ENCODE peak calls at places on chromosomes 7 and 10, in nine cellular contexts. Y is GM12865, W is IMR-90, M is dorsolateral prefrontal cortex, U is fibroblast of lung, A is cardiac fibroblast, X is endothelial cell, O is pancreas, S is foreskin keratinocyte. E is an unnamed sample.

GRCh38 chr10:107919626-107920235 is 755.2 kb upstream of the SORCS1 start:
- DNase-seq in X (no peak), O (no peak), W (no peak), A (no peak), U (no peak), S (no peak), Y (no peak), M (no peak), E (no peak)

GRCh38 chr10:92110039-92110794 is 180.7 kb downstream of the CPEB3 start:
- DNase-seq in S (no peak), X (no peak), W (peak), Y (no peak), M (no peak), O (no peak), U (peak), A (peak), E (no peak)

GRCh38 chr10:124883510-124884321 is 58.2 kb upstream of the ZRANB1 start:
- DNase-seq in M (no peak), O (no peak), U (no peak), W (no peak), A (no peak), Y (no peak), X (no peak), S (no peak), E (no peak)

GRCh38 chr10:131693766-131694165 is 207.0 kb upstream of the PPP2R2D start:
- DNase-seq in M (no peak), Y (no peak), X (no peak), W (no peak), S (no peak), U (no peak), O (no peak), A (no peak), E (no peak)

GRCh38 chr10:488081-488932 is 201.2 kb downstream of the DIP2C start:
- DNase-seq in Y (no peak), X (no peak), M (no peak), S (no peak), U (no peak), A (no peak), O (no peak), W (no peak), E (no peak)

GRCh38 chr10:2631557-2631956 is 435.8 kb upstream of the PFKP start:
- DNase-seq in M (no peak), W (no peak), S (no peak), A (no peak), Y (no peak), U (no peak), O (no peak), X (no peak), E (no peak)

GRCh38 chr10:78686444-78687060 is 382.2 kb upstream of the ZMIZ1 start:
- DNase-seq in W (no peak), M (no peak), A (no peak), Y (no peak), O (no peak), U (no peak), S (no peak), X (no peak), E (no peak)

GRCh38 chr10:29332061-29332760 is 43.3 kb downstream of the LYZL1 start:
- DNase-seq in A (no peak), O (no peak), X (no peak), M (no peak), W (no peak), Y (no peak), S (no peak), U (no peak), E (no peak)

GRCh38 chr10:73841526-73842285 is 30.3 kb upstream of the NDST2 start:
- DNase-seq in A (no peak), X (no peak), S (no peak), U (peak), M (no peak), Y (no peak), O (no peak), W (peak), E (no peak)

GRCh38 chr10:92407305-92408016 is 116.5 kb downstream of the MARCHF5 start:
- DNase-seq in Y (peak), X (no peak), M (no peak), S (peak), W (no peak), A (no peak), U (no peak), O (peak), E (no peak)

GRCh38 chr7:25025218-25025671 is 45.3 kb upstream of the OSBPL3 start:
- DNase-seq in W (peak), M (no peak), Y (no peak), S (peak), U (peak), X (no peak), O (no peak), A (peak), E (no peak)

GRCh38 chr10:121092341-121093099 is 241.4 kb downstream of the WDR11 start:
- DNase-seq in Y (no peak), W (no peak), S (peak), A (no peak), X (no peak), O (no peak), U (peak), M (no peak), E (no peak)

GRCh38 chr7:158273138-158273651 is 314.4 kb downstream of the PTPRN2 start:
- DNase-seq in X (no peak), S (no peak), Y (no peak), U (no peak), M (no peak), A (no peak), W (no peak), O (no peak), E (no peak)

GRCh38 chr7:51376420-51377092 is 59.9 kb upstream of the COBL start:
- DNase-seq in W (no peak), A (no peak), M (no peak), S (peak), U (peak), Y (no peak), X (no peak), O (no peak), E (no peak)

GRCh38 chr10:42549851-42550250 is 88.5 kb downstream of the ZNF33B start:
- DNase-seq in O (no peak), A (no peak), W (no peak), S (no peak), U (no peak), M (no peak), Y (no peak), X (no peak), E (no peak)

GRCh38 chr7:39904077-39904486 is 46.0 kb upstream of the CDK13 start:
- DNase-seq in U (peak), W (peak), A (no peak), M (no peak), O (no peak), Y (no peak), X (no peak), S (no peak), E (no peak)

GRCh38 chr7:158858592-158859503 is 2.5 kb downstream of the DYNC2I1 start:
- DNase-seq in U (no peak), X (no peak), Y (no peak), W (no peak), M (no peak), O (no peak), A (no peak), S (no peak), E (no peak)

GRCh38 chr7:915291-916218 is 38.9 kb downstream of the ADAP1 start:
- DNase-seq in O (no peak), M (no peak), U (no peak), S (no peak), Y (no peak), X (no peak), A (no peak), W (no peak), E (no peak)

GRCh38 chr10:57864789-57865676 is 402.7 kb downstream of the IPMK start:
- DNase-seq in U (no peak), M (no peak), Y (no peak), O (no peak), X (no peak), A (no peak), W (no peak), S (no peak), E (no peak)

GRCh38 chr10:95403690-95404459 is 113.1 kb upstream of the PDLIM1 start:
- DNase-seq in M (no peak), A (no peak), Y (no peak), U (no peak), W (no peak), O (no peak), S (no peak), X (no peak), E (no peak)

GRCh38 chr10:72309290-72310240 is 35.8 kb downstream of the DDIT4 start:
- DNase-seq in Y (no peak), W (peak), M (peak), O (no peak), U (no peak), X (no peak), A (peak), S (no peak), E (no peak)

GRCh38 chr7:138239244-138239643 is 163.0 kb downstream of the AKR1D1 start:
- DNase-seq in O (no peak), U (peak), S (peak), Y (no peak), A (peak), M (no peak), X (no peak), W (no peak), E (no peak)

GRCh38 chr7:149423441-149423970 is 37.4 kb downstream of the ZNF777 start:
- DNase-seq in Y (no peak), X (no peak), M (no peak), O (no peak), A (no peak), W (no peak), U (no peak), S (no peak), E (no peak)

GRCh38 chr10:122362621-122363020 is 11.9 kb upstream of the PLEKHA1 start:
- DNase-seq in X (no peak), W (no peak), M (no peak), U (peak), O (no peak), S (peak), Y (no peak), A (no peak), E (no peak)

GRCh38 chr10:74593470-74593869 is 232.9 kb upstream of the KAT6B start:
- DNase-seq in S (peak), U (peak), X (no peak), A (peak), M (no peak), Y (no peak), O (no peak), W (peak), E (no peak)

GRCh38 chr7:100407285-100408180 is 21.0 kb downstream of the ZCWPW1 start:
- DNase-seq in W (peak), X (peak), O (no peak), Y (peak), S (peak), M (no peak), U (peak), A (peak), E (peak)

GRCh38 chr7:42876182-42877068 is 35.4 kb downstream of the C7orf25 start:
- DNase-seq in W (peak), U (peak), X (peak), M (no peak), S (peak), O (peak), Y (peak), A (peak), E (peak)

GRCh38 chr7:93894426-93894825 is 3.9 kb upstream of the TFPI2 start:
- DNase-seq in W (no peak), Y (no peak), M (no peak), X (no peak), A (no peak), U (peak), O (no peak), S (no peak), E (no peak)

GRCh38 chr7:100873599-100874299 is 1.2 kb upstream of the SRRT start:
- DNase-seq in W (no peak), X (no peak), A (no peak), O (no peak), M (no peak), Y (no peak), U (no peak), S (no peak), E (no peak)

GRCh38 chr10:86665868-86666267 is 2.4 kb upstream of the LDB3 start:
- DNase-seq in M (peak), U (no peak), S (no peak), Y (no peak), W (no peak), A (no peak), O (no peak), X (no peak), E (no peak)

GRCh38 chr10:61063911-61064310 is 119.9 kb upstream of the RHOBTB1 start:
- DNase-seq in Y (no peak), A (no peak), M (no peak), X (no peak), U (peak), W (peak), S (peak), O (no peak), E (no peak)

DNA sequence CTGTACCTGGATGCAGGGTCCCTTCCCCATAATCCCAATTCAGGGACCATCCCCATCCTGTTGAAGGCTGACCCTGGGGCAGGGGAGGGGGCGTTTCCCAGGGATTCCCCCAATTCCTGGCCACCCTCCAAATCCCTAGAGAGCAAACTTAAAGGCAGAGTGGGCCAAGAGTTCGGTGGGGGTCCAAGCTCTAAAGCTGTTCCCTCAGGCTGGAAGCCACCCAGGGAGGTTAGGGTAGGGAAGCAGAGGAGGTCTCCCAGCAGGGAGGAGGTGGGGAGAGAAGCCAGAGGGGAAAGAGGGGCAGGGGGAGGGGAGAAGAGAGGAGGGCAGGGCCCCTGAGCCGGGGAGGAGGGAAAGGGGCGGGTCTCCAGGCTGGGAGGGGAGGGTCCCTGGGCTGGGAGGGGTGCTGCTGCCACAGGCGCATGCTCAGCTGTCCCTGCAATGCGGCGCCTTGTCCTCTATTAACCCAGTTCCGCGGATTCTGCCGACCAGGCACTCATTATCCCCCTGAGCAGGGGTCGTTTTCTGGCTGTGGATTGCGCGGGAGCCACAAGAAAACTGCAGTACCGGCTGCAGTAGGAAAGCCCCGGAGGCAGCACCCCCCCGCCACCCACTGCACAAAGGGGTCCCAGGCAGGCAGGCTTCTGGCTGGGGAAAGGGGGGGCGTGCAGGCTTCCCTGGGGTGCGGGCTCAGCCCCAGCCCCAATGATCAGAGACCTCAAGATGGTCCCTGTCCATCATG is 49.4 kb downstream of the CAMK2B start:
- DNase-seq in W (no peak), O (no peak), X (peak), S (no peak), U (no peak), Y (no peak), M (peak), A (peak), E (no peak)
- TF ChIP-seq CTCF in W (no peak), O (no peak), X (no peak), S (no peak), U (no peak), Y (no peak), M (no peak), A (no peak), E (no peak)

GRCh38 chr10:75910032-75910431 is 478.6 kb downstream of the LRMDA start:
- DNase-seq in X (no peak), O (no peak), W (peak), Y (peak), S (peak), U (peak), A (peak), M (no peak), E (no peak)
- TF ChIP-seq CTCF in X (peak), O (peak), W (peak), Y (peak), S (peak), U (peak), A (peak), M (peak), E (no peak)

DNA sequence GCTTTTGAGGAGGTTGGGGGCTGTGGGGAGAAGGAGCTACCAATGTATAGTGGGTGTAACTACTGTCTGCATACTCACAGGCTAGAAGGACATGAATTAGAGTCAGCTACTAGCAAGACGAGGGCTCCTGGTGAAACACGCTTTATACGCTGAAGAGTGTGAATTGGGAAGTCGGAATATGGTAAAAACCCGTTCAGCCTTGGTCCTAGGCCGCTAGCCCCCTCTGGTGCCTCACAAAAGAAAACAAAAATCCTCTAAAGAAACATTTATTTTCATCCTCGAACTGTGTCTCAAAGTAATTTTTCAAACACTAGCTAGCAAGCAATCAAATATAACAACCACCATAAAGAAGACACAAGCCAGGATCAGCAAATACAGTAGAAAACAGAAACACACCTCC is 338.1 kb upstream of the SEMA3C start:
- DNase-seq in A (peak), S (no peak), M (no peak), U (no peak), X (no peak), O (no peak), W (peak), Y (no peak), E (no peak)
- TF ChIP-seq CTCF in A (peak), S (peak), M (no peak), U (peak), X (no peak), O (peak), W (peak), Y (no peak), E (no peak)

DNA sequence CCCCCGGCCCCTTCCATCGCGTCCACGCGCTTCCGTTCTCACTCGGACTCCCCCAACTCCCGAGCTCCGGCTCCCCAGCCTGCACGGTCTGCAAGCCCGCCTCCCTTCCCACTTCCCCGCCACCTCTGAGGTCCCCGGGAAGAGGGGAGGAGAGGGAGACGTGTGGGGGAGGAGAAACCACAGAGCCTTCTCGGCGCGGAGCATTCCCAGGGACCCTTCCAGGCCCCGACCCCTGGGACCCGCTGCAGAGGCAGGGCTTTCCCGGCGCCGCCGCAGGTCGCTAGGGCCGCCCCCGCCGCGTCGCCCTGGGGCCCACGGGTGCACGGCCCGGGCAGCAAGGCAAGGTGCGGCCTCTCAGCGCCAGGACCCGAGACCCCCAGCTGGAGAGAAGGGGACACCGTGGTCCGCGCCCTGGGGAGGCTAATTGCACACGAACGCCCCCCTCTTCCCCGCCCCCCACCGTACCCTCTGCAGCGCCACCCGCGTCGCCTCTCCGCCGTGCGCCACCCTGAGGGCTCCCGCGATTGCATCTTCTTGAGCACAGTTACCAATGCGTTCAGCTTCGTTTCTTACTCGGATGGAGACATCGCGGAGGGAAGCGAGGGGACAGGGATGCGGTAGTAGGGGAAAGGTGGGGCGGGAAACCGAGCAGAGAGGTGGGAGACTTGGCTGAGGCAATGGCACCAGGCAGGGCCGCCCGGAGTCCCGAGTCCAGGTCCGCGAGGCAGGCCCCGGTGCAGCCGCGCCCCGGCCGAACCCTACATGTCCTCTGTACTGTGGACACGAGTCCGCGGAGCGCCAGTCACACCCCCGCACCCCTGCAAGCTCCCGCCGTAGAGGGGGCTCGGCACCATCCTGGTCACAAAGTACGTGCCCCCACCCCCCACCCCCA is 29.0 kb downstream of the SKIDA1 start:
- DNase-seq in W (peak), U (peak), M (no peak), O (no peak), A (peak), Y (peak), X (peak), S (peak), E (peak)
- TF ChIP-seq CTCF in W (peak), U (peak), M (peak), O (no peak), A (peak), Y (peak), X (no peak), S (peak), E (peak)

GRCh38 chr10:101067356-101068083 is 5.7 kb downstream of the KAZALD1 start:
- DNase-seq in S (peak), W (peak), X (peak), M (peak), Y (peak), O (peak), U (peak), A (peak), E (peak)
- TF ChIP-seq CTCF in S (peak), W (peak), X (peak), M (peak), Y (peak), O (peak), U (peak), A (peak), E (peak)

DNA sequence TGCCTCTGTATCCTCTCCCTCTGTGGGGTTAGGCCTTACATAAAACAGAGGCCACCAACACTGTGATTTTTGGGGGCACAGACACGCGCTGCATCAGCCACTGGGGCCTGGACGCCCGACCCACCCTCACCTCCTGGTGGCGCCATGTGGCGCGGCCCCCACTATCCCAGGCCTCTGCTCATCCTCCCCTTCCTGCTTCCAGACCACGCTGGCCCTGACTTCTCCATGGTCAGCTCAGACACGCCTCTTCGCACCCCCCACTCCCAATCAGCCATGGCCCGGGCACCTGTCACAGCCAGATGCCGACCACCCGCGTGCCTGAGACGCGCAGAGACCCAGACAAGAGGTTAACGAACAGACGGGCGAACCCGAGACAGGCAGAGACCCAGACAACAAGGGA is 263.9 kb downstream of the ELFN1 start:
- DNase-seq in X (no peak), U (no peak), O (no peak), Y (no peak), M (no peak), A (no peak), W (no peak), S (no peak), E (no peak)
- TF ChIP-seq CTCF in X (no peak), U (no peak), O (no peak), Y (no peak), M (no peak), A (no peak), W (no peak), S (no peak), E (no peak)